ENCODE peak calls at places on chromosomes 12 and 14, in four cellular contexts. Q is neural progenitor cell, L is K562, T is SK-N-SH. W is an unnamed sample.

GRCh38 chr12:93429448-93429847 is 12.3 kb downstream of the UBE2N start:
- DNase-seq in T (no peak), Q (no peak), L (no peak), W (no peak)

GRCh38 chr12:132502149-132502881 is 12.4 kb downstream of the FBRSL1 start:
- DNase-seq in Q (peak), L (peak), T (peak), W (no peak)

GRCh38 chr12:69284131-69284530 is 44.8 kb downstream of the CPSF6 start:
- DNase-seq in L (peak), T (peak), Q (peak), W (peak)

GRCh38 chr12:133215724-133216123 is 20.0 kb downstream of the ANHX start:
- DNase-seq in T (no peak), L (no peak), Q (no peak), W (no peak)

GRCh38 chr14:100408350-100409015 is 85.3 kb downstream of the SLC25A47 start:
- DNase-seq in L (peak), T (no peak), Q (no peak), W (peak)

GRCh38 chr12:80053048-80053790 is 46.1 kb upstream of the OTOGL start:
- DNase-seq in T (peak), Q (no peak), L (no peak), W (no peak)

GRCh38 chr14:72516936-72517408 is 376.9 kb downstream of the DPF3 start:
- DNase-seq in Q (peak), L (peak), T (peak), W (peak)

GRCh38 chr14:66288511-66288910 is 197.7 kb upstream of the CCDC196 start:
- DNase-seq in L (no peak), Q (no peak), T (no peak), W (peak)

GRCh38 chr14:71694888-71695505 is 237.2 kb upstream of the RGS6 start:
- DNase-seq in Q (no peak), T (peak), L (no peak), W (no peak)

GRCh38 chr14:61463664-61464063 is 142.3 kb downstream of the PRKCH start:
- DNase-seq in T (no peak), L (no peak), Q (no peak), W (no peak)

GRCh38 chr12:94174576-94174975 is 26.2 kb downstream of the PLXNC1 start:
- DNase-seq in T (no peak), Q (no peak), L (no peak), W (no peak)

GRCh38 chr12:57918182-57918581 is 23.2 kb upstream of the ATP23 start:
- DNase-seq in Q (no peak), T (no peak), L (no peak), W (no peak)

GRCh38 chr12:126668961-126669360 is 1598.0 kb upstream of the TMEM132C start:
- DNase-seq in T (no peak), Q (no peak), L (no peak), W (no peak)

GRCh38 chr12:131211279-131211938 is 257.7 kb downstream of the ADGRD1 start:
- DNase-seq in Q (no peak), T (no peak), L (no peak), W (no peak)

GRCh38 chr12:76085159-76085868 is 829 bp upstream of the NAP1L1 start:
- DNase-seq in T (peak), Q (no peak), L (peak), W (no peak)

GRCh38 chr12:122874081-122874480 is 21.8 kb downstream of the VPS37B start:
- DNase-seq in Q (peak), L (no peak), T (no peak), W (no peak)

GRCh38 chr12:10331642-10332239 is 24.1 kb downstream of the KLRD1 start:
- DNase-seq in Q (peak), L (peak), T (peak), W (peak)

GRCh38 chr12:52913424-52913821 is 8.5 kb upstream of the KRT8 start:
- DNase-seq in L (no peak), T (no peak), Q (no peak), W (no peak)

GRCh38 chr12:43063642-43064041 is 474.1 kb upstream of the PRICKLE1 start:
- DNase-seq in L (no peak), T (no peak), Q (no peak), W (no peak)

DNA sequence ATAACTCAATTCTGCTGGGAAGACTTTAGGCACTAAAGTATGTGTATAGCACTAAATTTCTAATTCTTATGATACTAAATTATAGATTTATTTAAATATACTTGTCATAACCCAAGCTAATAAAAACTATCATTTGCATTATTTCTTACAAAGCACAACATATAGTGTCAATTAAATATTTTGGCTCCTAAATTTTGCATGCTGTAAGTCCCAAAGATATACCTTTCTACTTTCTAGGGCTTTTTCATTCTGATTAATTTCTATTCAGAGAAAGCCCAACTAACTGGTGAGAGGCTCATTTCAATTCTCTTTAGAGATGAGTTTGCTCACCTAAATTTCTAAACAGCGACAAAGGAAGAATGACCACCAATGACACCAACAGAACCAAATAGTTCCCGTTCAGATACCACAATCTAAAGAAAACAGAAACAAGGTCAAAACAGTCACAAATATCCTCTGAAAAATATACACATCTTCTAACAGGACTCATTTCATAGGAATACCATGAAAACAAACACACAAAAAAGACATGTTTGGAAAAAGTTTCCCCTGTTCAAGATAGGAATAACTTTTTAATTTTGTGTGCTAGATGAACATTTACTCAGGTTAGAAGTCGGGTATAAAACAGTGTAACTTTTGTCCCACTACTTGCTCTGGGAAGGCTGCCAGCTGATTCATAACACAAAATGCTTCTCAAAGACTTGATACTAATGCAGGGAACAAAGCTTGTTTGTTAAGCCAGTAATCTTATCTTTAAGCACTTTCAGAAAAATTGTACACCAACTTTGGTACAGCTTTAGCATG is 7.6 kb downstream of the SLC38A2 start:
- DNase-seq in Q (no peak), T (no peak), L (no peak), W (no peak)
- H3K27ac ChIP-seq in Q (peak), T (no peak), L (no peak), W (no peak)

DNA sequence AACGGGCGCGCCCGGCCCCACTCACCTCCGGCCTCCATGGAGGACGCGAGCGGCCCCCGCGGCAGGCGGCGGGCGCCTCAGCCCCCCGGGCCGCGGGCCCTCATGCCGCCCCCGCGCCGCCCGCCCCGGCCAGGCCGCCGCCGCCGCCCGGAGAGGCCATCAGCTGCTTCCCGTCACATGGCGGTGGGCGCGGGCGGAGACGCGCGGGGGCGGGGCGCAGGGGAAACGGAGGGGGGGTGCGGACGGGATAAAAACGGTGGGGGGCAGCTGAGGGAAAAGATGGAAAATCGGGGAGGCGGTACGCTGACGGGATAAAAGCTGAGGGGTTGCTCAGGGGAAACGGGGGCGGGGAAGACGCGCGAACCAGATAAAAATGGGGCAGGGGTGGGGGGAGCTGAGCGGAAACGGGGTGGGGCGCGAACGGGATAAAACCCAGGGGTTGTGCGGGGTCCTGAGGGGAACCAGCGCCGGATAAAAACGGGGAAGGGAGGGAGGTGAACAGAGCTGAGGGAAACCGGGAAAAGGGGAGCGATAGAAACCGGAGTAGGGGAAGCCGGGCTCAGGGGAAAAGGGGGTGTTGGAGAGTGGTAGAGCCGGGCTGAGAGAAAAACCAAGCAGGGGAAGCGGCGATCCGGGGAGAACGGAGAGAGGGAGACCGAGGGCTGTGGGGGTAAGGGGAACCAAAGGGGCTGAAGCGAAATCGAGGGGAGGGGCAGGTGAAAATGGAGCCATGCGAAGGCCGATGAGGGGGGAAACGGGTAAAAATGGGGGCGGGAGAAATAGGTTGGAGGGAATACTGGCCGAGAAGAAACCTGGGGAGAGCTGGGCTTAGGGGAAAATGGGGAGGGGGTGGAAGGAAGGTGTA is at the start of gene WSB2:
- DNase-seq in T (peak), Q (peak), L (peak), W (no peak)
- H2AFZ ChIP-seq in T (peak), Q (peak), L (peak), W (peak)

GRCh38 chr14:99183716-99184115 is 88.3 kb downstream of the BCL11B start:
- DNase-seq in Q (no peak), T (no peak), L (no peak), W (no peak)

GRCh38 chr14:99181804-99182520 is 90.0 kb downstream of the BCL11B start:
- DNase-seq in T (no peak), Q (no peak), L (no peak), W (no peak)

GRCh38 chr14:99182548-99183115 is 89.4 kb downstream of the BCL11B start:
- DNase-seq in Q (no peak), L (no peak), T (no peak), W (no peak)

GRCh38 chr14:99181246-99181645 is 90.8 kb downstream of the BCL11B start:
- DNase-seq in Q (no peak), T (no peak), L (no peak), W (no peak)

GRCh38 chr14:99183311-99183710 is 88.7 kb downstream of the BCL11B start:
- DNase-seq in Q (no peak), L (no peak), T (no peak), W (no peak)
- H3K27ac ChIP-seq in Q (no peak), L (no peak), T (no peak), W (no peak)

GRCh38 chr12:85711735-85712390 is 124.3 kb downstream of the RASSF9 start:
- DNase-seq in L (no peak), Q (no peak), T (no peak), W (no peak)

GRCh38 chr12:85708775-85709174 is 127.4 kb downstream of the RASSF9 start:
- DNase-seq in Q (no peak), L (no peak), T (no peak), W (no peak)

GRCh38 chr12:85714425-85714824 is 121.8 kb downstream of the RASSF9 start:
- DNase-seq in Q (no peak), L (no peak), T (no peak), W (no peak)

DNA sequence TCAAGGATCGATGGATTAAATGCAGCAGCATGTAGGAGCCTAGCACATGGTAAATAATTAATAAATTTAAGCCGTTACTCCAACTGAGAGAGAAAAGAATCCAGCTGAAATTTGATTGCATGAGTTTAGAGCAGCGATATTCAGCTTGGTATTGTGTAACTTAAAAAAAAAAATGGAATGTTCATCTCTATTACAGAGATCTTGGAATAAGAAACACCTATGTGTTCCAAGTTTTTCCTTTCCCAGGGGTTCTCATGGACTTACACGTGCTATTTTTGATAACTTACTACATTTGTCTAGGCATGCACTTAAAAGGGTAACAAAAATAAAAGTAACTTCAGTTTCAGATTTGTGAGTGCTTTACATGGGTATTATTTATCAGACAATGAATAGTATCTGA is 122.8 kb downstream of the RASSF9 start:
- DNase-seq in Q (no peak), L (no peak), T (no peak), W (no peak)
- H2AFZ ChIP-seq in Q (no peak), L (no peak), T (peak), W (no peak)

GRCh38 chr14:69231486-69231885 is 28.5 kb upstream of the GALNT16 start:
- DNase-seq in L (no peak), Q (no peak), T (no peak), W (no peak)
- H3K27ac ChIP-seq in L (no peak), Q (no peak), T (no peak), W (no peak)

DNA sequence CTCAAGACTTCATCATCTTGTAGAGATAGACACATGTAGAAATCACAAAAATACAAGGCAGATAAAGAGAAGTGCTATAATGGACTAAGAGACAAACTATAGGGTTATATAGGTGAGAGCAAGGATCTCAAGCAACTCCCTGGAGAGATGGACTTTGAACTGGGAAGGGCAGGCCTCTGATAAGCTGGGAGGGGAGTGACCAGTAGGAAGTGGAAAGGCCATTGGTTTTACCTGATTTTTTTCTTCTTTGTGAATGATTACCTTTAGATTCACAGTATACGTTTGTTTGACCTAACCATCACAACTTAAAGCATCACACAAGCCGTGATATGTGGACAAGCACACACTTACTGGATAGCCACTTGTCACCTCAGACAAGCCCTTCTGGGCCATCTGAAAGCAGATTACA is 5.2 kb upstream of the TEP1 start:
- DNase-seq in T (no peak), L (no peak), Q (no peak), W (no peak)
- H2AFZ ChIP-seq in T (no peak), L (no peak), Q (no peak), W (no peak)

GRCh38 chr12:8566525-8566924 is 25.8 kb upstream of the CLEC4E start:
- DNase-seq in T (no peak), L (no peak), Q (no peak), W (no peak)
- H3K27ac ChIP-seq in T (no peak), L (no peak), Q (no peak), W (no peak)

GRCh38 chr14:58950555-58950954 is 237.9 kb upstream of the DAAM1 start:
- DNase-seq in T (no peak), Q (no peak), L (no peak), W (no peak)
- H2AFZ ChIP-seq in T (no peak), Q (no peak), L (no peak), W (no peak)

DNA sequence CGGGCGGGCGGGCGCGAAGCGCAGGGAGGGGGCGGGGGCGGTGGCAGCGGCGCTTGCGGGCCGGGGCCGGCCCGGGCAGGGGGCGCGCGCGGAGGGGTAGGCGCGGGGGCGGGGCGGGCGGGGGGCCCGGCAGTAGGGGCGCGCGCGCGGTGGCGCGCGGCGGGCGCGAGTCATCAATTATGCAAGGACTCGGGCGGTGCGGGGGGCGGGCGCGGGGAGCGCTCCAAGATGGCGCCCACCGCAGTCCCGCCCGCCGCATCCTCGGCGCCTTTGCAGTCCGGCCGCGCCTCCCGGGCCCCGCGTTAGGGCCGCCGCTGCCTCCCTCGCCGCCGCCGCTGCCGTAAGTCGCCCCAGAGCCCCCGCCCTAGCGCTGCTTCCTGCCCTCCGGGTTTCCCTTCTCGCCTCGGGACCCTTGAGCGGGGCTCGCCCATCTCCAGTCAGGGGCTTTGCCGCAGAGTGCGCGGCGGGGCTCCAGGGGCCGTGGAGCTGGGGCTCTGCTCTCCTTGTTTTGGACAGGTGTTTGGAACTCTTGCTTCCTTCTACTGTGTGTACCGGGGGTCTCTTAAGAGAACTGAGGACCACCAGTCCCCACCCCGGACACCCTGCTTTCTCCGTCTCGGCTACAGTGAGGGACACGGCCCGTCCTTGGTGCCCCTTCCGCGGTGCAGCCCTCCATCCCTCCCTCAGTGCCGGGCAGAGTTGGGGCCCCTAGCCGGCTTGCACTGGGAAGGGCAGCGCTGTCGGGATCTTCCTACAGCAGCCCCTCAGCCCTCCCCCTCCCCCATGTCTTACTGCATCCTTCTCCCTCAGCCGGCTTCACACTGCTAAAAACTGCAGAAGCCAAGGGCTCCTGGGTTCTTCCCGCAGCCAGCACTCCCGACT is at the start of gene SCN8A:
- DNase-seq in L (peak), T (peak), Q (peak), W (peak)
- H3K27ac ChIP-seq in L (no peak), T (peak), Q (no peak), W (no peak)

W was measured in trophoblast cell.